ENCODE peak calls at places on chromosomes 2 and 18, in six cellular contexts. One of them, this sample, is unnamed.

GRCh38 chr2:33013684-33014110 is 66.9 kb downstream of the LTBP1 start:
- DNase-seq in mesenchymal stem cell: peak; percentile 51
- DNase-seq in fibroblast of lung: peak; percentile 55
- DNase-seq in esophagus squamous epithelium: no peak
- DNase-seq in prostate gland: no peak
- DNase-seq in right cardiac atrium: no peak
- DNase-seq in this sample: peak; percentile 28

GRCh38 chr2:121185571-121186074 is 99.4 kb downstream of the TFCP2L1 start:
- DNase-seq in fibroblast of lung: peak; percentile 20
- DNase-seq in prostate gland: peak; percentile 45
- DNase-seq in mesenchymal stem cell: no peak
- DNase-seq in esophagus squamous epithelium: no peak
- DNase-seq in right cardiac atrium: no peak
- DNase-seq in this sample: no peak

GRCh38 chr2:237723613-237724012 is 75.0 kb upstream of the RBM44 start:
- DNase-seq in right cardiac atrium: no peak
- DNase-seq in prostate gland: no peak
- DNase-seq in fibroblast of lung: peak; percentile 65
- DNase-seq in esophagus squamous epithelium: no peak
- DNase-seq in mesenchymal stem cell: peak; percentile 76
- DNase-seq in this sample: no peak

GRCh38 chr18:22422909-22423548 is 5.3 kb upstream of the CTAGE1 start:
- DNase-seq in esophagus squamous epithelium: no peak
- DNase-seq in fibroblast of lung: peak; percentile 76
- DNase-seq in prostate gland: peak; percentile 32
- DNase-seq in mesenchymal stem cell: no peak
- DNase-seq in right cardiac atrium: peak; percentile 85
- DNase-seq in this sample: peak; percentile 12

GRCh38 chr2:64049633-64050220 is 30.5 kb upstream of the VPS54 start:
- DNase-seq in right cardiac atrium: peak; percentile 75
- DNase-seq in fibroblast of lung: peak; percentile 51
- DNase-seq in prostate gland: peak; percentile 65
- DNase-seq in mesenchymal stem cell: peak; percentile 73
- DNase-seq in esophagus squamous epithelium: peak; percentile 31
- DNase-seq in this sample: peak; percentile 53

GRCh38 chr18:25827961-25828561 is 262.4 kb downstream of the SS18 start:
- DNase-seq in right cardiac atrium: no peak
- DNase-seq in prostate gland: no peak
- DNase-seq in fibroblast of lung: peak; percentile 77
- DNase-seq in mesenchymal stem cell: peak; percentile 33
- DNase-seq in esophagus squamous epithelium: no peak
- DNase-seq in this sample: peak; percentile 28

GRCh38 chr2:85853499-85854165 is 35.2 kb downstream of the ST3GAL5 start:
- DNase-seq in fibroblast of lung: no peak
- DNase-seq in esophagus squamous epithelium: no peak
- DNase-seq in right cardiac atrium: no peak
- DNase-seq in prostate gland: no peak
- DNase-seq in mesenchymal stem cell: no peak
- DNase-seq in this sample: no peak

GRCh38 chr2:146587291-146587713 is 1257.5 kb upstream of the ACVR2A start:
- DNase-seq in mesenchymal stem cell: no peak
- DNase-seq in fibroblast of lung: no peak
- DNase-seq in esophagus squamous epithelium: no peak
- DNase-seq in right cardiac atrium: peak; percentile 31
- DNase-seq in prostate gland: no peak
- DNase-seq in this sample: no peak

GRCh38 chr2:27707462-27708256 is 44.0 kb downstream of the SLC4A1AP start:
- DNase-seq in mesenchymal stem cell: no peak
- DNase-seq in prostate gland: no peak
- DNase-seq in fibroblast of lung: no peak
- DNase-seq in esophagus squamous epithelium: no peak
- DNase-seq in right cardiac atrium: peak; percentile 68
- DNase-seq in this sample: no peak

GRCh38 chr2:166419616-166419934 is 43.8 kb upstream of the SCN9A start:
- DNase-seq in right cardiac atrium: no peak
- DNase-seq in prostate gland: no peak
- DNase-seq in fibroblast of lung: peak; percentile 44
- DNase-seq in esophagus squamous epithelium: no peak
- DNase-seq in mesenchymal stem cell: peak; percentile 39
- DNase-seq in this sample: peak; percentile 30

GRCh38 chr2:133434962-133435668 is 133.1 kb downstream of the NCKAP5 start:
- DNase-seq in right cardiac atrium: peak; percentile 62
- DNase-seq in mesenchymal stem cell: no peak
- DNase-seq in fibroblast of lung: peak; percentile 89
- DNase-seq in prostate gland: no peak
- DNase-seq in esophagus squamous epithelium: no peak
- DNase-seq in this sample: peak; percentile 95

GRCh38 chr2:141437521-141437920 is 693.3 kb downstream of the LRP1B start:
- DNase-seq in mesenchymal stem cell: no peak
- DNase-seq in right cardiac atrium: no peak
- DNase-seq in esophagus squamous epithelium: no peak
- DNase-seq in fibroblast of lung: no peak
- DNase-seq in prostate gland: no peak
- DNase-seq in this sample: no peak

GRCh38 chr2:230762317-230762896 is 49.8 kb downstream of the CAB39 start:
- DNase-seq in right cardiac atrium: no peak
- DNase-seq in mesenchymal stem cell: peak; percentile 58
- DNase-seq in fibroblast of lung: no peak
- DNase-seq in esophagus squamous epithelium: no peak
- DNase-seq in prostate gland: no peak
- DNase-seq in this sample: peak; percentile 43

GRCh38 chr2:163613155-163613554 is 122.7 kb downstream of the FIGN start:
- DNase-seq in fibroblast of lung: no peak
- DNase-seq in right cardiac atrium: no peak
- DNase-seq in mesenchymal stem cell: no peak
- DNase-seq in esophagus squamous epithelium: no peak
- DNase-seq in prostate gland: no peak
- DNase-seq in this sample: no peak

GRCh38 chr2:119758881-119759450 is 756 bp upstream of the PTPN4 start:
- DNase-seq in fibroblast of lung: no peak
- DNase-seq in prostate gland: no peak
- DNase-seq in right cardiac atrium: no peak
- DNase-seq in mesenchymal stem cell: no peak
- DNase-seq in esophagus squamous epithelium: no peak
- DNase-seq in this sample: no peak

GRCh38 chr2:15855766-15856260 is 84.5 kb upstream of the MYCN start:
- DNase-seq in prostate gland: no peak
- DNase-seq in right cardiac atrium: no peak
- DNase-seq in esophagus squamous epithelium: no peak
- DNase-seq in fibroblast of lung: no peak
- DNase-seq in mesenchymal stem cell: no peak
- DNase-seq in this sample: no peak

GRCh38 chr2:170812716-170813585 is 3.7 kb upstream of the GAD1 start:
- DNase-seq in esophagus squamous epithelium: no peak
- DNase-seq in prostate gland: peak; percentile 79
- DNase-seq in right cardiac atrium: no peak
- DNase-seq in mesenchymal stem cell: peak; percentile 80
- DNase-seq in fibroblast of lung: peak; percentile 67
- DNase-seq in this sample: peak; percentile 81

GRCh38 chr2:204504594-204504993 is 40.7 kb upstream of the PARD3B start:
- DNase-seq in fibroblast of lung: no peak
- DNase-seq in prostate gland: no peak
- DNase-seq in right cardiac atrium: no peak
- DNase-seq in esophagus squamous epithelium: no peak
- DNase-seq in mesenchymal stem cell: no peak
- DNase-seq in this sample: no peak

GRCh38 chr2:239858179-239858578 is 167.0 kb downstream of the NDUFA10 start:
- DNase-seq in mesenchymal stem cell: no peak
- DNase-seq in fibroblast of lung: no peak
- DNase-seq in esophagus squamous epithelium: no peak
- DNase-seq in right cardiac atrium: no peak
- DNase-seq in prostate gland: no peak
- DNase-seq in this sample: no peak

GRCh38 chr2:176664478-176664877 is 395.2 kb downstream of the MTX2 start:
- DNase-seq in esophagus squamous epithelium: no peak
- DNase-seq in mesenchymal stem cell: no peak
- DNase-seq in fibroblast of lung: no peak
- DNase-seq in prostate gland: no peak
- DNase-seq in right cardiac atrium: no peak
- DNase-seq in this sample: no peak

DNA sequence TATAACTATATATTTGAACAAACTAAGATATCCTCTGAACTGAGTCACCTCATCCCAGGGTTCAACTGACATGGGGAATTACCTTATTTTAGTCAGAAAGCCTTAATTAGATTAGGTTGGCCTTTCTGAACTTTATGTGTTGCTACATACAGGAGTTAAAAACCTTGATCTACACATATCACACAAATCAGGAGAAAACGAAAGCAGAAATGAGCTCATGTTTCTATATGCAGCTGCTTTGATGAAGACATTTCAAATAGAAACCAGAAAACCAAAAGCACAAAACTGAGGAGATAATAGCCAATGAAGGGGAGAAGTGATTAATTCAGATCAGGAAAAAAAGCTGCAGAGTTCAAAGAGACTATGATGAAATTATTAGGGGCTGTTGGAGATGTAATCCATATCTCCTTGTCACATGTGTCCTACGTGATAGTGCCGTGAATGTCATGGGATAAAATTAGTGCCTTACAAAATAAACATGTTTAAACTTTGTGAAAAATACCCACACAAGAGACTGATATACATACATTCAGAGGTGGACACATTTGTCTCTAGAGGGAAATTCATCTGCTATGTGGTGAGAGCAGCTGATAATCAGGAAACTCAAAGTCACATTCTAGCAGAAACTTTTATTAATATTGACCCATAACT is 255.0 kb downstream of the CAMKMT start:
- DNase-seq in mesenchymal stem cell: no peak
- DNase-seq in esophagus squamous epithelium: no peak
- DNase-seq in prostate gland: no peak
- DNase-seq in fibroblast of lung: no peak
- DNase-seq in right cardiac atrium: no peak
- DNase-seq in this sample: no peak
- H3K4me3 ChIP-seq in mesenchymal stem cell: no peak overlapping the region
- H3K4me3 ChIP-seq in esophagus squamous epithelium: no peak overlapping the region
- H3K4me3 ChIP-seq in prostate gland: no peak overlapping the region
- H3K4me3 ChIP-seq in fibroblast of lung: peak overlapping the region; percentile 50
- H3K4me3 ChIP-seq in right cardiac atrium: no peak overlapping the region
- H3K4me3 ChIP-seq in this sample: no peak overlapping the region

DNA sequence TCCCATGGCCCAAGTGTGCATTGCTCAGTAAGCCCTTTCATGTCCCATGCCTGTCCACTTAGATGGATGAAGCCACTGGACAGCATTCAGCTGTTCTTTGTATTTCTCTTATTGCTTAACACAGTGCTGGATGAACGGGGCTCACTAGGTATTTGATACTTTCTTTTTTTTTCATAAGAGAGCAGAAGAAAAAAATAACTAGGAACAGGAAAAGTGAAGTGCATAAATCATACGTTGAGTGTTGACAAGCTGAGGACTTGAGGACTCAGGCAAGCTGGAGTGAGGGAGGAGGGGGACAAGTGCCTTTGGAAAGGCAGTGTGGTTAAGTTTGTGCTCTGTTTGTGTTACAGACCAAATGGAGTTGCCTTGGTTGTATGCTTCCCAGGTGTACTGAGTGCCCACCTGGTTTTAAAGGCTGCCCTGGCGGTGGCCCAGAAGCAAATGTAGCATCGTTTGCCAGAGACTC is 240.8 kb downstream of the PRKCE start:
- DNase-seq in fibroblast of lung: peak; percentile 34
- DNase-seq in prostate gland: no peak
- DNase-seq in right cardiac atrium: no peak
- DNase-seq in esophagus squamous epithelium: no peak
- DNase-seq in mesenchymal stem cell: no peak
- DNase-seq in this sample: no peak
- H3K27ac ChIP-seq in fibroblast of lung: no peak overlapping the region
- H3K27ac ChIP-seq in prostate gland: no peak overlapping the region
- H3K27ac ChIP-seq in right cardiac atrium: no peak overlapping the region
- H3K27ac ChIP-seq in esophagus squamous epithelium: peak overlapping the region; percentile 5
- H3K27ac ChIP-seq in mesenchymal stem cell: no peak overlapping the region
- H3K27ac ChIP-seq in this sample: no peak overlapping the region

GRCh38 chr2:177726853-177727465 is 334.4 kb downstream of the AGPS start:
- DNase-seq in mesenchymal stem cell: no peak
- DNase-seq in fibroblast of lung: no peak
- DNase-seq in right cardiac atrium: no peak
- DNase-seq in esophagus squamous epithelium: no peak
- DNase-seq in prostate gland: no peak
- DNase-seq in this sample: no peak
- H3K27me3 ChIP-seq in mesenchymal stem cell: peaks cover 5% of the 10 kb centered on the region
- H3K27me3 ChIP-seq in fibroblast of lung: no peaks in the 10 kb centered on the region
- H3K27me3 ChIP-seq in right cardiac atrium: no peaks in the 10 kb centered on the region
- H3K27me3 ChIP-seq in esophagus squamous epithelium: no peaks in the 10 kb centered on the region
- H3K27me3 ChIP-seq in prostate gland: no peaks in the 10 kb centered on the region
- H3K27me3 ChIP-seq in this sample: peaks cover 8% of the 10 kb centered on the region

DNA sequence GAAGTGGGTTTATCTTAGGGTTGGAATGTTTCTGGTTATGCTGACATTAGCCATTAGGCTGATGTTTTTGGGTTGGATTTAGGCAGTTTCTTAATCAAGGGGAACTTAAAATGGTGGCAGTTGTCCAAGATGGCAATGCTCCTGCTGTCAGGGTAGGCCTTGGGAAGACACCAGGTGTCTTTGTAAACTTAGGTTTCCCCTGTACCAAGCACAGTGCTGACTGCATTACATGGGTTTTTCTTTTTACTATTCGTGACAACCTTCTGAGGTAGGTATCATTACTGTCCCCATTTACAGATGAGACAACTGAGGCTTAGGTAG is 528 bp upstream of the ATG16L1 start:
- DNase-seq in right cardiac atrium: no peak
- DNase-seq in prostate gland: no peak
- DNase-seq in fibroblast of lung: no peak
- DNase-seq in esophagus squamous epithelium: no peak
- DNase-seq in mesenchymal stem cell: no peak
- DNase-seq in this sample: no peak
- H3K4me3 ChIP-seq in right cardiac atrium: no peak overlapping the region
- H3K4me3 ChIP-seq in prostate gland: peak overlapping the region; percentile 96
- H3K4me3 ChIP-seq in fibroblast of lung: peak overlapping the region; percentile 33
- H3K4me3 ChIP-seq in esophagus squamous epithelium: peak overlapping the region; percentile 98
- H3K4me3 ChIP-seq in mesenchymal stem cell: no peak overlapping the region
- H3K4me3 ChIP-seq in this sample: peak overlapping the region; percentile 26

GRCh38 chr2:115867024-115867423 is 1424.6 kb downstream of the DPP10 start:
- DNase-seq in right cardiac atrium: no peak
- DNase-seq in mesenchymal stem cell: no peak
- DNase-seq in prostate gland: no peak
- DNase-seq in fibroblast of lung: no peak
- DNase-seq in esophagus squamous epithelium: no peak
- DNase-seq in this sample: no peak
- H3K27ac ChIP-seq in right cardiac atrium: no peak overlapping the region
- H3K27ac ChIP-seq in mesenchymal stem cell: no peak overlapping the region
- H3K27ac ChIP-seq in prostate gland: no peak overlapping the region
- H3K27ac ChIP-seq in fibroblast of lung: no peak overlapping the region
- H3K27ac ChIP-seq in esophagus squamous epithelium: no peak overlapping the region
- H3K27ac ChIP-seq in this sample: no peak overlapping the region

DNA sequence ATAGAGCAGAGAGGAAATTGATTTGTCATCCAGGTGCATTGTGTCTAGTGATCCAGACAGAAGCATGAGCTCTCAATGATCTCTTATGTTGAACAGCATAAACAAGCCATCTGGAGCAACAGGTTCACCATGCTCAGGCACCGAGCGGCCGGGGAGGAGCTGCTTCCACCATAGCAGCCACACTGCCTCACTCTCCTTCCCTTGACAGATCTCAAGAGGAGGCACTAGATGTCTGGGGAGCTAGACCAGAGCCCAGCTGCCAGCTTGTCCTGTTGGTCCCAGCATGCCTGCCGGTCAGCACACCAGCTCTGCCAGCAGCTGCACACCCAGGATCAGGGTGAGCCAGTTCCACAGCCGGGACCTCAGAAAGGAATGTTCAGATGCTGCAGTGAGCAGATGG is 17.5 kb upstream of the LONRF2 start:
- DNase-seq in mesenchymal stem cell: no peak
- DNase-seq in fibroblast of lung: no peak
- DNase-seq in prostate gland: no peak
- DNase-seq in esophagus squamous epithelium: no peak
- DNase-seq in right cardiac atrium: no peak
- DNase-seq in this sample: no peak
- H3K27me3 ChIP-seq in mesenchymal stem cell: peaks cover 14% of the 10 kb centered on the region
- H3K27me3 ChIP-seq in fibroblast of lung: no peaks in the 10 kb centered on the region
- H3K27me3 ChIP-seq in prostate gland: no peaks in the 10 kb centered on the region
- H3K27me3 ChIP-seq in esophagus squamous epithelium: no peaks in the 10 kb centered on the region
- H3K27me3 ChIP-seq in right cardiac atrium: no peaks in the 10 kb centered on the region
- H3K27me3 ChIP-seq in this sample: peaks cover 5% of the 10 kb centered on the region

This sample was measured in brain microvascular endothelial cell.